ENCODE peak calls at places on chromosomes 11 and 22, in five cellular contexts. I is CD14-positive monocyte, A is RPMI8226, D is ACHN, Q is cardiac septum. Z is an unnamed sample.

GRCh38 chr11:131584694-131585592 is 214.5 kb downstream of the NTM start:
- DNase-seq in I (no peak), A (peak; percentile 7), D (no peak), Q (no peak), Z (no peak)

GRCh38 chr11:86955111-86955673 is at the start of gene FZD4:
- DNase-seq in I (no peak), A (peak; percentile 89), D (peak; percentile 84), Q (peak; percentile 94), Z (no peak)

GRCh38 chr11:69966910-69967309 is 111.2 kb upstream of the ANO1 start:
- DNase-seq in I (no peak), A (no peak), D (no peak), Q (no peak), Z (no peak)

GRCh38 chr11:134554861-134555260 is 142.8 kb upstream of the B3GAT1 start:
- DNase-seq in I (no peak), A (no peak), D (no peak), Q (peak; percentile 38), Z (no peak)

GRCh38 chr22:46373166-46373565 is 37.7 kb downstream of the TRMU start:
- DNase-seq in I (no peak), A (peak; percentile 63), D (no peak), Q (no peak), Z (no peak)

GRCh38 chr11:124600924-124601323 is 10.3 kb upstream of the PANX3 start:
- DNase-seq in I (no peak), A (no peak), D (no peak), Q (no peak), Z (no peak)

GRCh38 chr11:44708523-44709280 is 18.1 kb upstream of the TSPAN18 start:
- DNase-seq in I (no peak), A (no peak), D (no peak), Q (no peak), Z (no peak)

GRCh38 chr22:27480487-27480886 is 321.1 kb downstream of the MN1 start:
- DNase-seq in I (no peak), A (no peak), D (no peak), Q (no peak), Z (no peak)

GRCh38 chr22:44118645-44119315 is 61.9 kb upstream of the PARVG start:
- DNase-seq in I (no peak), A (no peak), D (no peak), Q (no peak), Z (no peak)

GRCh38 chr11:3221408-3222002 is 2.9 kb upstream of the MRGPRG start:
- DNase-seq in I (no peak), A (no peak), D (no peak), Q (peak; percentile 64), Z (no peak)

GRCh38 chr11:131894615-131895544 is 524.5 kb downstream of the NTM start:
- DNase-seq in I (no peak), A (no peak), D (no peak), Q (no peak), Z (no peak)

GRCh38 chr11:99548264-99548663 is 527.5 kb downstream of the CNTN5 start:
- DNase-seq in I (no peak), A (no peak), D (no peak), Q (no peak), Z (no peak)

GRCh38 chr11:119666061-119666460 is 62.9 kb downstream of the NECTIN1 start:
- DNase-seq in I (no peak), A (no peak), D (no peak), Q (no peak), Z (no peak)

GRCh38 chr22:48145738-48146137 is 1383.3 kb downstream of the TBC1D22A start:
- DNase-seq in I (no peak), A (no peak), D (no peak), Q (no peak), Z (no peak)

GRCh38 chr22:27487600-27488450 is 313.7 kb downstream of the MN1 start:
- DNase-seq in I (no peak), A (no peak), D (no peak), Q (no peak), Z (peak; percentile 65)

GRCh38 chr22:20869234-20869633 is 10.4 kb downstream of the SNAP29 start:
- DNase-seq in I (no peak), A (no peak), D (no peak), Q (no peak), Z (no peak)

Z was measured in smooth muscle cell of the brain vasculature.